ENCODE peak calls at places on chromosomes 7 and 10, in five cellular contexts. One of them, this sample, is unnamed. For H3K4me1, the result is how much of the 10 kb centered on the place peaks cover.

GRCh38 chr10:49627031-49627430 is 13.2 kb downstream of the CHAT start:
- DNase-seq in A549: no peak
- DNase-seq in tibial nerve: no peak
- DNase-seq in upper lobe of right lung: no peak
- DNase-seq in testis: no peak
- DNase-seq in this sample: no peak

GRCh38 chr10:26721561-26721960 is 24.1 kb downstream of the PDSS1 start:
- DNase-seq in tibial nerve: peak
- DNase-seq in testis: no peak
- DNase-seq in upper lobe of right lung: no peak
- DNase-seq in A549: no peak
- DNase-seq in this sample: no peak

GRCh38 chr7:158353606-158354570 is 233.7 kb downstream of the PTPRN2 start:
- DNase-seq in testis: peak
- DNase-seq in tibial nerve: no peak
- DNase-seq in upper lobe of right lung: peak
- DNase-seq in A549: no peak
- DNase-seq in this sample: no peak

GRCh38 chr10:90862908-90863514 is 5.2 kb upstream of the HTR7 start:
- DNase-seq in A549: peak
- DNase-seq in tibial nerve: no peak
- DNase-seq in upper lobe of right lung: no peak
- DNase-seq in testis: no peak
- DNase-seq in this sample: no peak

GRCh38 chr7:97027427-97028234 is 3.0 kb upstream of the DLX5 start:
- DNase-seq in testis: peak
- DNase-seq in A549: peak
- DNase-seq in upper lobe of right lung: peak
- DNase-seq in tibial nerve: peak
- DNase-seq in this sample: peak

GRCh38 chr7:69911337-69911736 is 313.1 kb downstream of the AUTS2 start:
- DNase-seq in A549: no peak
- DNase-seq in testis: no peak
- DNase-seq in upper lobe of right lung: no peak
- DNase-seq in tibial nerve: no peak
- DNase-seq in this sample: no peak

GRCh38 chr10:120387326-120387725 is 69.7 kb upstream of the PLPP4 start:
- DNase-seq in A549: no peak
- DNase-seq in testis: no peak
- DNase-seq in upper lobe of right lung: no peak
- DNase-seq in tibial nerve: no peak
- DNase-seq in this sample: no peak

GRCh38 chr7:119351320-119351719 is 921.7 kb upstream of the KCND2 start:
- DNase-seq in tibial nerve: no peak
- DNase-seq in upper lobe of right lung: no peak
- DNase-seq in testis: no peak
- DNase-seq in A549: no peak
- DNase-seq in this sample: no peak

DNA sequence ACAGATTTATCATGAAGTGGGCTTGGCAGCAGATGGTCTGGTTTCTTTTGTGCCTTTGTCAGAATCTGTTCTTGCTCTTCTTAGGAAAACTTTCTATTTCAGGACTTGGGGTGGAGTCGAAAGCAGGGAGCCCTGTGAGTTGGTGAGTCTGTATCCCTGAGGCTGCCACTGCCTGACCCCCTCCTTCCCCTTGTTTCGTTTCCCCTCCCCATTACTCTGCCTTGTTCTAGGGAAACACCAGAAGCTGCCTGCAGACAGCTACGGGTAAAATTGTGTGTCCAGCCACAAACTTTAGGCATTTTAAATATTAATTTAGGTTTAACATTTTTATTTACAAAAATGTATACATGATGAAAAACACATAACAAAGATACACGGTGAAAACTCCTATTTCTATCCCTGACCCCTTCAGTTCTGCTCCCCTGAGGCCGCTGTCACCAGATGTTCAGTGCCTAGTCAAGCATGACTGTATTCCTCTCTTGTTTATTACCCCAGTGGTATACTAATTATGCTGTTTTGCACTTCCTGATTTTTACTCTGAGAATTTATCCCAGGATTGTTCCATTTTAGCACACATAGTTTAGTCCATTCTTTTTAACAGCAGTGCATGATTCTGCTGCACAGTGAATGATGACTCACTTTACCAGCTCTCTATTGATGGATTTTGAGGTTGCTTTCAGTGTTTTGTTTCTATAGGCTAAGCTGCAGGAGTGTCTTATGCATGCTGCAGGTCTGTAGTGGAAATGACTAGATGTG is 9.1 kb downstream of the TSPAN14 start:
- DNase-seq in tibial nerve: no peak
- DNase-seq in A549: no peak
- DNase-seq in testis: no peak
- DNase-seq in upper lobe of right lung: no peak
- DNase-seq in this sample: no peak
- H3K4me1 ChIP-seq in tibial nerve: half or more
- H3K4me1 ChIP-seq in A549: half or more
- H3K4me1 ChIP-seq in testis: half or more
- H3K4me1 ChIP-seq in upper lobe of right lung: half or more
- H3K4me1 ChIP-seq in this sample: half or more

GRCh38 chr10:104066945-104067344 is 18.7 kb downstream of the COL17A1 start:
- DNase-seq in upper lobe of right lung: no peak
- DNase-seq in tibial nerve: no peak
- DNase-seq in A549: no peak
- DNase-seq in testis: no peak
- DNase-seq in this sample: no peak
- H3K27ac ChIP-seq in upper lobe of right lung: no peak
- H3K27ac ChIP-seq in tibial nerve: no peak
- H3K27ac ChIP-seq in A549: no peak
- H3K27ac ChIP-seq in testis: no peak
- H3K27ac ChIP-seq in this sample: no peak

GRCh38 chr7:36171503-36171902 is 18.4 kb downstream of the EEPD1 start:
- DNase-seq in testis: no peak
- DNase-seq in tibial nerve: no peak
- DNase-seq in upper lobe of right lung: no peak
- DNase-seq in A549: no peak
- DNase-seq in this sample: no peak

GRCh38 chr7:36175872-36176271 is 22.8 kb downstream of the EEPD1 start:
- DNase-seq in A549: no peak
- DNase-seq in tibial nerve: no peak
- DNase-seq in upper lobe of right lung: peak
- DNase-seq in testis: peak
- DNase-seq in this sample: peak

GRCh38 chr7:36181668-36182067 is 28.6 kb downstream of the EEPD1 start:
- DNase-seq in tibial nerve: no peak
- DNase-seq in A549: no peak
- DNase-seq in testis: no peak
- DNase-seq in upper lobe of right lung: no peak
- DNase-seq in this sample: no peak

GRCh38 chr7:36180121-36180520 is 27.1 kb downstream of the EEPD1 start:
- DNase-seq in tibial nerve: no peak
- DNase-seq in upper lobe of right lung: no peak
- DNase-seq in A549: no peak
- DNase-seq in testis: no peak
- DNase-seq in this sample: no peak

GRCh38 chr7:36176688-36177087 is 23.6 kb downstream of the EEPD1 start:
- DNase-seq in tibial nerve: no peak
- DNase-seq in testis: no peak
- DNase-seq in upper lobe of right lung: no peak
- DNase-seq in A549: no peak
- DNase-seq in this sample: no peak
- H3K4me1 ChIP-seq in tibial nerve: under half
- H3K4me1 ChIP-seq in testis: under half
- H3K4me1 ChIP-seq in upper lobe of right lung: under half
- H3K4me1 ChIP-seq in A549: under half
- H3K4me1 ChIP-seq in this sample: under half

DNA sequence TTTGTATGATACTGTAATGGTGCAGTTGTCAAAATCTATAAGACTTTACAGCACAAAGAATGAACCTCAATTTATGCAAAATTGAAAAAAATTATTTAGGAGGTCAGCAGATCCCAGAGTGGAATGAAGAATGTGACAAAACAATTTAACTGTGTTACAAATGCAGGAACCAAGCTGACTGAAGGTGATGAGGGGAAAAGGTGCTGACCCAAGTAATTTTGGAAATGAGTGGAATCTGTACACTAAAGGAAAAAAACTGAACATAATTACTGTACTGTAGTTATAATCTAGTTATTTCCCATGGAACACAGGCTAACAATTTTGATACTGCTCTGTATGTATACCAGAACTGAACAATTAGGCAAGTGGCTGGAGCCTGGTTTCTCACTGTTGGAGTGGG is 31.2 kb upstream of the ZCCHC24 start:
- DNase-seq in upper lobe of right lung: no peak
- DNase-seq in testis: no peak
- DNase-seq in tibial nerve: no peak
- DNase-seq in A549: no peak
- DNase-seq in this sample: no peak
- H3K27ac ChIP-seq in upper lobe of right lung: no peak
- H3K27ac ChIP-seq in testis: no peak
- H3K27ac ChIP-seq in tibial nerve: no peak
- H3K27ac ChIP-seq in A549: no peak
- H3K27ac ChIP-seq in this sample: no peak

DNA sequence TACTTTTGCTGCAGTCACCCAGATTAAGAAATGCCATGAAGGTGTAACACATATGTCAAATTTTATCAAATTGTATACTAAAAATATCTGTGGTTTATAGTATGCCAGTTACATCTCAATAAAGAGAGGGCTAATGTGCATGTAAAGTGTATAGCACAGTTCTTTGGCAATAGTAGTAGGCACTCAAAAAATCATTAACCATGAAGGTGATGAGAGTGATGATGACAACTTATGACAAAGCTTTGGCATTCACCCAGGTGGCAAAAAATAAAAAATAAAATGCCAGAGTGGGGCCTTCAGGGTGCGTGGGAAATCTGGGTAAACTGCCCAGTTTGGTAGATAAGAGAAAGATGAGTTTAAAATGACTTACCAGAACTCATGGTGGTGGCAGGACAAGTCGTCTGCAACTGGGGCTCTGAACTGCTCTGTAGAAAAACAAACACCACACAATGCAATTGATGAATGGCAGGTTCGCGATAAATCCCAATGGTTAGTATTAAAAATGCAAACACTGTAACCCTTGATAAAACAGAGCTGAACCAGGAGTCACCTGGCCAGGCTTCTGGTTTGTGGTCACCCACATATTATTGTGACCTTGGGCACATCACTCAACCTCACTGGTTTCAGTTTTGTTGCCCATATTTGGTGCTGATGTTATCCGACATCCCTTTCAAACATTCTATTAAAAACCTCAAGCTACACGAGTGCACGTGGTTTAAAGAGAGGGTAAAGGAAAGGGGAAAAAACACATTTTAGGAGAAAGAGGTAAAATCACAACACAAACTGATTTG is 120.2 kb downstream of the SORBS1 start:
- DNase-seq in testis: no peak
- DNase-seq in A549: no peak
- DNase-seq in upper lobe of right lung: no peak
- DNase-seq in tibial nerve: no peak
- DNase-seq in this sample: no peak
- H3K4me1 ChIP-seq in testis: under half
- H3K4me1 ChIP-seq in A549: under half
- H3K4me1 ChIP-seq in upper lobe of right lung: under half
- H3K4me1 ChIP-seq in tibial nerve: under half
- H3K4me1 ChIP-seq in this sample: under half